ENCODE peak calls at places on chromosomes 12 and 14, in five cellular contexts. T, Q, H, D and M are unnamed samples.

GRCh38 chr14:80269338-80269935 is 58.1 kb upstream of the DIO2 start:
- DNase-seq in T (no peak), Q (peak; percentile 10), H (no peak), D (peak; percentile 66), M (peak; percentile 64)

GRCh38 chr12:64733857-64734256 is 25.3 kb downstream of the GNS start:
- DNase-seq in T (no peak), Q (peak; percentile 36), H (no peak), D (no peak), M (no peak)

GRCh38 chr12:52221912-52222457 is 11.1 kb upstream of the KRT7 start:
- DNase-seq in T (no peak), Q (peak; percentile 90), H (peak; percentile 55), D (peak; percentile 48), M (peak; percentile 25)

GRCh38 chr12:109727746-109728726 is 14.4 kb downstream of the FAM222A start:
- DNase-seq in T (no peak), Q (no peak), H (no peak), D (no peak), M (no peak)

GRCh38 chr14:101181717-101182313 is 278.3 kb upstream of the RTL1 start:
- DNase-seq in T (no peak), Q (no peak), H (no peak), D (no peak), M (no peak)

GRCh38 chr12:29242921-29243431 is 93.9 kb downstream of the FAR2 start:
- DNase-seq in T (no peak), Q (no peak), H (no peak), D (no peak), M (no peak)

GRCh38 chr14:68941820-68942219 is 37.3 kb downstream of the ACTN1 start:
- DNase-seq in T (no peak), Q (peak; percentile 95), H (peak; percentile 34), D (peak; percentile 97), M (peak; percentile 90)

GRCh38 chr12:116773276-116773731 is 35.2 kb downstream of the RNFT2 start:
- DNase-seq in T (no peak), Q (peak; percentile 43), H (no peak), D (peak; percentile 17), M (no peak)

GRCh38 chr12:3168775-3169221 is 91.6 kb downstream of the TSPAN9 start:
- DNase-seq in T (no peak), Q (peak; percentile 88), H (no peak), D (peak; percentile 96), M (peak; percentile 99)

GRCh38 chr12:25058619-25059018 is 109.7 kb upstream of the BCAT1 start:
- DNase-seq in T (no peak), Q (no peak), H (no peak), D (no peak), M (no peak)

GRCh38 chr12:33438890-33439586 is 581 bp downstream of the SYT10 start:
- DNase-seq in T (no peak), Q (no peak), H (no peak), D (peak; percentile 29), M (no peak)